ENCODE peak calls at places on chromosomes 3 and 15, in four cellular contexts. Q, U, C and F are unnamed samples.

GRCh38 chr3:17077614-17078013 is 192.9 kb downstream of the PLCL2 start:
- DNase-seq in U (no peak), C (no peak), Q (no peak), F (no peak)

GRCh38 chr3:40047406-40047805 is 238.0 kb downstream of the MYRIP start:
- DNase-seq in C (no peak), U (no peak), Q (no peak), F (no peak)

GRCh38 chr3:138477120-138477519 is 42.7 kb downstream of the ESYT3 start:
- DNase-seq in U (no peak), Q (no peak), C (no peak), F (no peak)

GRCh38 chr3:112688819-112689218 is 47.9 kb upstream of the CCDC80 start:
- DNase-seq in Q (no peak), U (no peak), C (no peak), F (no peak)

GRCh38 chr15:74399511-74400312 is 32.3 kb upstream of the CYP11A1 start:
- DNase-seq in U (peak; percentile 44), C (no peak), Q (no peak), F (no peak)

GRCh38 chr3:113051827-113052226 is 61.0 kb downstream of the GTPBP8 start:
- DNase-seq in Q (no peak), U (no peak), C (no peak), F (no peak)

GRCh38 chr3:123096701-123097100 is 29.9 kb downstream of the PDIA5 start:
- DNase-seq in U (no peak), Q (no peak), C (no peak), F (no peak)

GRCh38 chr3:60523536-60523935 is 727.7 kb downstream of the FHIT start:
- DNase-seq in Q (no peak), U (no peak), C (no peak), F (no peak)

GRCh38 chr3:191282262-191283215 is 46.7 kb upstream of the CCDC50 start:
- DNase-seq in C (no peak), Q (no peak), U (no peak), F (no peak)

GRCh38 chr3:86814918-86815655 is 175.9 kb downstream of the VGLL3 start:
- DNase-seq in Q (no peak), U (no peak), C (no peak), F (no peak)

GRCh38 chr15:98657721-98658120 is 9.4 kb downstream of the IGF1R start:
- DNase-seq in Q (no peak), U (no peak), C (no peak), F (no peak)